ENCODE peak calls at places on chromosomes 1 and 21, in five cellular contexts. One of them, this sample, is unnamed.

GRCh38 chr1:157932082-157932481 is 61.4 kb upstream of the KIRREL1 start:
- DNase-seq in T-helper 17 cell: no peak
- DNase-seq in WTC11: no peak
- DNase-seq in activated CD4-positive, CD25-positive, alpha-beta regulatory T cell: no peak
- DNase-seq in fibroblast of the aortic adventitia: peak; percentile 56
- DNase-seq in this sample: no peak

GRCh38 chr1:114718661-114719423 is 2.3 kb upstream of the NRAS start:
- DNase-seq in T-helper 17 cell: no peak
- DNase-seq in WTC11: no peak
- DNase-seq in activated CD4-positive, CD25-positive, alpha-beta regulatory T cell: no peak
- DNase-seq in fibroblast of the aortic adventitia: peak; percentile 25
- DNase-seq in this sample: no peak

GRCh38 chr1:145990249-145991097 is 5.9 kb downstream of the TXNIP start:
- DNase-seq in T-helper 17 cell: no peak
- DNase-seq in WTC11: no peak
- DNase-seq in activated CD4-positive, CD25-positive, alpha-beta regulatory T cell: no peak
- DNase-seq in fibroblast of the aortic adventitia: peak; percentile 38
- DNase-seq in this sample: no peak

GRCh38 chr1:210516092-210516491 is 187.4 kb downstream of the HHAT start:
- DNase-seq in T-helper 17 cell: no peak
- DNase-seq in WTC11: no peak
- DNase-seq in activated CD4-positive, CD25-positive, alpha-beta regulatory T cell: no peak
- DNase-seq in fibroblast of the aortic adventitia: no peak
- DNase-seq in this sample: no peak

GRCh38 chr1:164240081-164240480 is 318.9 kb upstream of the PBX1 start:
- DNase-seq in T-helper 17 cell: no peak
- DNase-seq in WTC11: peak; percentile 38
- DNase-seq in activated CD4-positive, CD25-positive, alpha-beta regulatory T cell: no peak
- DNase-seq in fibroblast of the aortic adventitia: peak; percentile 9
- DNase-seq in this sample: no peak

GRCh38 chr1:54973205-54973921 is 7.1 kb upstream of the TMEM61 start:
- DNase-seq in T-helper 17 cell: no peak
- DNase-seq in WTC11: no peak
- DNase-seq in activated CD4-positive, CD25-positive, alpha-beta regulatory T cell: no peak
- DNase-seq in fibroblast of the aortic adventitia: peak; percentile 59
- DNase-seq in this sample: no peak

GRCh38 chr1:164617607-164618564 is 58.9 kb downstream of the PBX1 start:
- DNase-seq in T-helper 17 cell: no peak
- DNase-seq in WTC11: peak; percentile 71
- DNase-seq in activated CD4-positive, CD25-positive, alpha-beta regulatory T cell: no peak
- DNase-seq in fibroblast of the aortic adventitia: peak; percentile 42
- DNase-seq in this sample: no peak

GRCh38 chr1:201636581-201636980 is 97.7 kb downstream of the NAV1 start:
- DNase-seq in T-helper 17 cell: no peak
- DNase-seq in WTC11: no peak
- DNase-seq in activated CD4-positive, CD25-positive, alpha-beta regulatory T cell: no peak
- DNase-seq in fibroblast of the aortic adventitia: peak; percentile 77
- DNase-seq in this sample: no peak

GRCh38 chr1:19557609-19558051 is 72.3 kb upstream of the CAPZB start:
- DNase-seq in T-helper 17 cell: no peak
- DNase-seq in WTC11: no peak
- DNase-seq in activated CD4-positive, CD25-positive, alpha-beta regulatory T cell: no peak
- DNase-seq in fibroblast of the aortic adventitia: no peak
- DNase-seq in this sample: no peak

GRCh38 chr1:228465134-228465533 is 22.0 kb upstream of the RNF187 start:
- DNase-seq in T-helper 17 cell: no peak
- DNase-seq in WTC11: no peak
- DNase-seq in activated CD4-positive, CD25-positive, alpha-beta regulatory T cell: no peak
- DNase-seq in fibroblast of the aortic adventitia: no peak
- DNase-seq in this sample: no peak

GRCh38 chr1:51627672-51628071 is 10.8 kb downstream of the OSBPL9 start:
- DNase-seq in T-helper 17 cell: no peak
- DNase-seq in WTC11: no peak
- DNase-seq in activated CD4-positive, CD25-positive, alpha-beta regulatory T cell: no peak
- DNase-seq in fibroblast of the aortic adventitia: peak; percentile 80
- DNase-seq in this sample: no peak

GRCh38 chr1:32898958-32899357 is 2.2 kb downstream of the TMEM54 start:
- DNase-seq in T-helper 17 cell: no peak
- DNase-seq in WTC11: no peak
- DNase-seq in activated CD4-positive, CD25-positive, alpha-beta regulatory T cell: no peak
- DNase-seq in fibroblast of the aortic adventitia: no peak
- DNase-seq in this sample: no peak

GRCh38 chr21:15401331-15401730 is 328.5 kb upstream of the USP25 start:
- DNase-seq in T-helper 17 cell: no peak
- DNase-seq in WTC11: no peak
- DNase-seq in activated CD4-positive, CD25-positive, alpha-beta regulatory T cell: no peak
- DNase-seq in fibroblast of the aortic adventitia: peak; percentile 34
- DNase-seq in this sample: no peak

GRCh38 chr21:32538147-32538792 is 47.1 kb downstream of the TCP10L start:
- DNase-seq in T-helper 17 cell: no peak
- DNase-seq in WTC11: no peak
- DNase-seq in activated CD4-positive, CD25-positive, alpha-beta regulatory T cell: no peak
- DNase-seq in fibroblast of the aortic adventitia: no peak
- DNase-seq in this sample: no peak

GRCh38 chr1:182080955-182081582 is 19.6 kb upstream of the ZNF648 start:
- DNase-seq in T-helper 17 cell: no peak
- DNase-seq in WTC11: no peak
- DNase-seq in activated CD4-positive, CD25-positive, alpha-beta regulatory T cell: no peak
- DNase-seq in fibroblast of the aortic adventitia: peak; percentile 52
- DNase-seq in this sample: no peak

GRCh38 chr1:158984386-158984785 is 25.3 kb upstream of the IFI16 start:
- DNase-seq in T-helper 17 cell: no peak
- DNase-seq in WTC11: no peak
- DNase-seq in activated CD4-positive, CD25-positive, alpha-beta regulatory T cell: no peak
- DNase-seq in fibroblast of the aortic adventitia: no peak
- DNase-seq in this sample: no peak

GRCh38 chr1:55081905-55082296 is 42.6 kb downstream of the PCSK9 start:
- DNase-seq in T-helper 17 cell: no peak
- DNase-seq in WTC11: no peak
- DNase-seq in activated CD4-positive, CD25-positive, alpha-beta regulatory T cell: no peak
- DNase-seq in fibroblast of the aortic adventitia: peak; percentile 11
- DNase-seq in this sample: no peak

GRCh38 chr1:234642428-234642827 is 32.5 kb upstream of the IRF2BP2 start:
- DNase-seq in T-helper 17 cell: no peak
- DNase-seq in WTC11: no peak
- DNase-seq in activated CD4-positive, CD25-positive, alpha-beta regulatory T cell: no peak
- DNase-seq in fibroblast of the aortic adventitia: no peak
- DNase-seq in this sample: no peak

GRCh38 chr1:41900611-41901444 is 17.9 kb downstream of the HIVEP3 start:
- DNase-seq in T-helper 17 cell: no peak
- DNase-seq in WTC11: no peak
- DNase-seq in activated CD4-positive, CD25-positive, alpha-beta regulatory T cell: no peak
- DNase-seq in fibroblast of the aortic adventitia: peak; percentile 65
- DNase-seq in this sample: no peak

GRCh38 chr1:10537082-10537766 is 62.5 kb downstream of the PEX14 start:
- DNase-seq in T-helper 17 cell: no peak
- DNase-seq in WTC11: no peak
- DNase-seq in activated CD4-positive, CD25-positive, alpha-beta regulatory T cell: no peak
- DNase-seq in fibroblast of the aortic adventitia: no peak
- DNase-seq in this sample: no peak

GRCh38 chr1:89922911-89923310 is 72.0 kb upstream of the ZNF326 start:
- DNase-seq in T-helper 17 cell: no peak
- DNase-seq in WTC11: no peak
- DNase-seq in activated CD4-positive, CD25-positive, alpha-beta regulatory T cell: no peak
- DNase-seq in fibroblast of the aortic adventitia: no peak
- DNase-seq in this sample: no peak

GRCh38 chr21:37000381-37000780 is 6.1 kb upstream of the RIPPLY3 start:
- DNase-seq in T-helper 17 cell: no peak
- DNase-seq in WTC11: no peak
- DNase-seq in activated CD4-positive, CD25-positive, alpha-beta regulatory T cell: no peak
- DNase-seq in fibroblast of the aortic adventitia: no peak
- DNase-seq in this sample: no peak

GRCh38 chr1:227401562-227402342 is 83.5 kb upstream of the CDC42BPA start:
- DNase-seq in T-helper 17 cell: no peak
- DNase-seq in WTC11: no peak
- DNase-seq in activated CD4-positive, CD25-positive, alpha-beta regulatory T cell: no peak
- DNase-seq in fibroblast of the aortic adventitia: no peak
- DNase-seq in this sample: no peak

GRCh38 chr1:175656416-175656815 is 87.0 kb downstream of the TNR start:
- DNase-seq in T-helper 17 cell: no peak
- DNase-seq in WTC11: no peak
- DNase-seq in activated CD4-positive, CD25-positive, alpha-beta regulatory T cell: no peak
- DNase-seq in fibroblast of the aortic adventitia: no peak
- DNase-seq in this sample: no peak

GRCh38 chr1:201327687-201328240 is 44.5 kb downstream of the PKP1 start:
- DNase-seq in T-helper 17 cell: no peak
- DNase-seq in WTC11: no peak
- DNase-seq in activated CD4-positive, CD25-positive, alpha-beta regulatory T cell: no peak
- DNase-seq in fibroblast of the aortic adventitia: no peak
- DNase-seq in this sample: no peak

GRCh38 chr1:83559531-83559930 is 439.4 kb downstream of the TTLL7 start:
- DNase-seq in T-helper 17 cell: no peak
- DNase-seq in WTC11: no peak
- DNase-seq in activated CD4-positive, CD25-positive, alpha-beta regulatory T cell: no peak
- DNase-seq in fibroblast of the aortic adventitia: no peak
- DNase-seq in this sample: no peak

GRCh38 chr1:180486092-180486491 is 16.3 kb downstream of the ACBD6 start:
- DNase-seq in T-helper 17 cell: no peak
- DNase-seq in WTC11: no peak
- DNase-seq in activated CD4-positive, CD25-positive, alpha-beta regulatory T cell: no peak
- DNase-seq in fibroblast of the aortic adventitia: no peak
- DNase-seq in this sample: no peak

GRCh38 chr21:23725576-23725975 is 1881.7 kb downstream of the MRPL39 start:
- DNase-seq in T-helper 17 cell: no peak
- DNase-seq in WTC11: no peak
- DNase-seq in activated CD4-positive, CD25-positive, alpha-beta regulatory T cell: no peak
- DNase-seq in fibroblast of the aortic adventitia: no peak
- DNase-seq in this sample: no peak

GRCh38 chr1:72366473-72366872 is 84.1 kb upstream of the NEGR1 start:
- DNase-seq in T-helper 17 cell: no peak
- DNase-seq in WTC11: no peak
- DNase-seq in activated CD4-positive, CD25-positive, alpha-beta regulatory T cell: no peak
- DNase-seq in fibroblast of the aortic adventitia: peak; percentile 63
- DNase-seq in this sample: no peak

GRCh38 chr1:117363591-117364048 is 3.6 kb upstream of the MAN1A2 start:
- DNase-seq in T-helper 17 cell: no peak
- DNase-seq in WTC11: no peak
- DNase-seq in activated CD4-positive, CD25-positive, alpha-beta regulatory T cell: no peak
- DNase-seq in fibroblast of the aortic adventitia: no peak
- DNase-seq in this sample: no peak

GRCh38 chr1:192108143-192108542 is 50.1 kb upstream of the RGS18 start:
- DNase-seq in T-helper 17 cell: no peak
- DNase-seq in WTC11: no peak
- DNase-seq in activated CD4-positive, CD25-positive, alpha-beta regulatory T cell: no peak
- DNase-seq in fibroblast of the aortic adventitia: no peak
- DNase-seq in this sample: no peak

GRCh38 chr1:97824200-97824599 is 96.6 kb downstream of the DPYD start:
- DNase-seq in T-helper 17 cell: no peak
- DNase-seq in WTC11: no peak
- DNase-seq in activated CD4-positive, CD25-positive, alpha-beta regulatory T cell: no peak
- DNase-seq in fibroblast of the aortic adventitia: no peak
- DNase-seq in this sample: no peak

GRCh38 chr1:234965128-234965527 is 163.5 kb downstream of the TOMM20 start:
- DNase-seq in T-helper 17 cell: no peak
- DNase-seq in WTC11: no peak
- DNase-seq in activated CD4-positive, CD25-positive, alpha-beta regulatory T cell: no peak
- DNase-seq in fibroblast of the aortic adventitia: peak; percentile 65
- DNase-seq in this sample: no peak

GRCh38 chr1:228141871-228142615 is 2.0 kb downstream of the GUK1 start:
- DNase-seq in T-helper 17 cell: no peak
- DNase-seq in WTC11: no peak
- DNase-seq in activated CD4-positive, CD25-positive, alpha-beta regulatory T cell: no peak
- DNase-seq in fibroblast of the aortic adventitia: no peak
- DNase-seq in this sample: no peak

GRCh38 chr1:244112646-244113045 is 61.6 kb downstream of the ZBTB18 start:
- DNase-seq in T-helper 17 cell: no peak
- DNase-seq in WTC11: no peak
- DNase-seq in activated CD4-positive, CD25-positive, alpha-beta regulatory T cell: no peak
- DNase-seq in fibroblast of the aortic adventitia: peak; percentile 78
- DNase-seq in this sample: no peak

GRCh38 chr1:43659384-43659783 is 9.4 kb downstream of the KDM4A start:
- DNase-seq in T-helper 17 cell: no peak
- DNase-seq in WTC11: no peak
- DNase-seq in activated CD4-positive, CD25-positive, alpha-beta regulatory T cell: no peak
- DNase-seq in fibroblast of the aortic adventitia: no peak
- DNase-seq in this sample: no peak

This sample was measured in activated B cell treated with CpG ODN at 0.5 μM for 24 hours.